ENCODE peak calls at places on chromosome 16, in ten cellular contexts. E is heart right ventricle; F is psoas muscle; Y is lower lobe of right lung; S is heart left ventricle; P is HCT116; J is left lung; C is pancreas; M is CD8-positive, alpha-beta T cell; I is aorta. R is an unnamed sample. For H3K36me3, the result is how much of the 10 kb centered on the place peaks cover.

GRCh38 chr16:84124529-84125073 is 7.9 kb upstream of the MBTPS1 start:
- ATAC-seq in S (no peak), E (no peak), Y (no peak), I (no peak), F (no peak), C (no peak), P (no peak), J (no peak), M (no peak), R (no peak)

GRCh38 chr16:87581867-87582220 is 20.5 kb upstream of the JPH3 start:
- ATAC-seq in F (peak), I (peak), Y (peak), S (peak), M (no peak), E (peak), P (peak), J (peak), C (peak), R (peak)

GRCh38 chr16:15658149-15658548 is 8.1 kb downstream of the NDE1 start:
- ATAC-seq in M (no peak), Y (peak), F (no peak), P (peak), S (no peak), J (no peak), I (no peak), C (no peak), E (no peak), R (no peak)

GRCh38 chr16:52742608-52743007 is 195.7 kb upstream of the TOX3 start:
- ATAC-seq in F (no peak), C (no peak), P (no peak), Y (no peak), E (no peak), M (no peak), J (no peak), I (no peak), S (no peak), R (no peak)

GRCh38 chr16:86571197-86571915 is 4.7 kb downstream of the FOXC2 start:
- ATAC-seq in S (no peak), J (no peak), P (no peak), M (no peak), F (no peak), Y (no peak), E (no peak), I (no peak), C (no peak), R (no peak)

GRCh38 chr16:15653227-15653626 is 3.2 kb downstream of the NDE1 start:
- ATAC-seq in J (no peak), P (no peak), S (peak), C (no peak), E (no peak), Y (no peak), I (no peak), F (no peak), M (no peak), R (peak)

GRCh38 chr16:48013476-48013875 is 142.3 kb downstream of the ABCC12 start:
- ATAC-seq in C (no peak), Y (no peak), J (no peak), M (no peak), E (no peak), F (no peak), P (no peak), I (no peak), S (peak), R (no peak)

GRCh38 chr16:28283798-28284577 is 8.3 kb upstream of the SBK1 start:
- ATAC-seq in I (no peak), S (no peak), P (peak), Y (no peak), M (no peak), F (peak), C (no peak), E (no peak), J (no peak), R (no peak)

GRCh38 chr16:46927273-46927672 is 43.1 kb downstream of the GPT2 start:
- ATAC-seq in S (peak), I (no peak), F (peak), J (no peak), Y (no peak), E (no peak), P (no peak), C (no peak), M (no peak), R (no peak)
- H3K36me3 ChIP-seq in S (under half), I (under half), F (under half), J (under half), Y (under half), E (under half), P (under half), C (under half), M (under half), R (half or more)

GRCh38 chr16:4362476-4363250 is 9.0 kb upstream of the VASN start:
- ATAC-seq in J (peak), P (no peak), M (no peak), Y (no peak), S (no peak), E (no peak), I (no peak), C (no peak), F (no peak), R (no peak)
- H3K36me3 ChIP-seq in J (under half), P (under half), M (half or more), Y (half or more), S (half or more), E (under half), I (under half), C (under half), F (under half), R (under half)

GRCh38 chr16:9123401-9123800 is 32.0 kb downstream of the HAPSTR1 start:
- ATAC-seq in F (no peak), J (no peak), S (no peak), Y (no peak), M (no peak), P (no peak), E (no peak), I (no peak), C (no peak), R (no peak)

GRCh38 chr16:9122969-9123368 is 31.5 kb downstream of the HAPSTR1 start:
- ATAC-seq in M (no peak), E (no peak), C (no peak), Y (no peak), J (no peak), F (no peak), P (no peak), S (no peak), I (no peak), R (no peak)

GRCh38 chr16:9124444-9124843 is 33.0 kb downstream of the HAPSTR1 start:
- ATAC-seq in M (no peak), I (no peak), J (no peak), Y (no peak), F (no peak), P (no peak), S (no peak), C (no peak), E (no peak), R (no peak)

GRCh38 chr16:9123871-9124270 is 32.4 kb downstream of the HAPSTR1 start:
- ATAC-seq in J (peak), S (peak), I (no peak), Y (peak), E (no peak), M (no peak), C (peak), F (peak), P (peak), R (peak)

DNA sequence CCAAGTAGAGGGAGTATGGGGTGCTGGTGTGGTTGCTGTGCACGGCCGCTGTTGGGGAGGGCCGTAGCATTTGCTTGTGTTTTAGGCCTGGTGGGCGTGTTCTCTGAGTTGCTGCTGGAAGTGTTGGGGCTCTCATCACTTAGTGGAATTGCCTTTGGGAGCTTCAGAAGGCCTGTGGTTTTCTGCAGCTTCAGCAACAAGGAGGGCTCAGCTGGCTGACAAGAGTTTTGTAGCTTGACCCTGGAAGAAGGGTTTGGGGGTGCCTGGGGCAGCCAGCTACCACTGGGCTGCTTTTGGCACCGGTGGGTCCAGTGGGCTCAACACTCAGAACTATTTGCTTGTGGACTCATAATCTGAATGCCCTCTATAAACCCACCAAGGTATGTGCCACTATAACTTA is 30.9 kb downstream of the HAPSTR1 start:
- ATAC-seq in J (no peak), E (no peak), F (no peak), M (no peak), P (no peak), C (no peak), S (no peak), Y (no peak), I (no peak), R (no peak)
- H3K36me3 ChIP-seq in J (under half), E (under half), F (under half), M (under half), P (under half), C (under half), S (under half), Y (half or more), I (under half), R (under half)

DNA sequence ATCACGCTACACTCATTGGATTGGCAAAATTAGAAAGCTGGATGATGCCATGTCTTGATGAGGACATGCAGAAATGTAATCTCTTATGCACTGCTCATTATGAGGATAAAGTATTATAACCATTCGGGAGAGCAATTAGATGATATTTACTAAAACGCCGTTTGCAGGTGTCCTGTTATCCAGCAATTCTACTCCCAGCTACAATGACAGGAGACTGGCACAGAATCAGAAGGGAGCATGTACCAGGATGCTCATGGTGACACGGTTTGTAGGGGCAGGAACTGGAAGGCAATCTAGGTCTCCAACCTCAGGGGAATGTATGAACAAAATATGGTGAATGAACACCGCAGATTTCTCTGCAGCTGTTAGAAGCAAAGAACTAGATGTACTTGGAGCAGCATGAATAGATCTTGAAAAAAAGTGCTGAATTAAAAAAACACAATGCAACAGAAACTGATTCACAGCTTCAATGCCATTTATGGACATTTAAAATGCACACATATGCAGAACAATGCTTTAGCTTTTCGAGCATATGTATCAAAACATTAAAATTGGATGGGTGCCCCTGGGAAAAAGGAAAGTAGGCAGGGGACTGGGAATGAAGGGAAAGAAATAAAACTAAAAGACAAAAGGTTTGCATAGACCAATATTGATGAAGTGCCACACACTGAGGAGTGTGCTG is 5.2 kb downstream of the KCTD13 start:
- ATAC-seq in J (no peak), S (no peak), I (no peak), Y (no peak), E (no peak), P (no peak), M (no peak), C (no peak), F (no peak), R (no peak)
- H3K36me3 ChIP-seq in J (under half), S (half or more), I (under half), Y (half or more), E (under half), P (under half), M (under half), C (under half), F (under half), R (under half)

GRCh38 chr16:89132194-89133005 is 38.7 kb downstream of the ACSF3 start:
- ATAC-seq in P (peak), E (no peak), Y (peak), M (no peak), J (no peak), F (no peak), I (no peak), C (no peak), S (peak), R (no peak)
- H3K36me3 ChIP-seq in P (under half), E (under half), Y (under half), M (under half), J (under half), F (under half), I (under half), C (under half), S (half or more), R (under half)

GRCh38 chr16:23534868-23535860 is 22.0 kb downstream of the EARS2 start:
- ATAC-seq in F (peak), Y (peak), I (no peak), E (no peak), P (no peak), J (no peak), S (no peak), C (no peak), M (no peak), R (no peak)
- H3K36me3 ChIP-seq in F (under half), Y (half or more), I (under half), E (under half), P (under half), J (under half), S (half or more), C (under half), M (under half), R (half or more)

DNA sequence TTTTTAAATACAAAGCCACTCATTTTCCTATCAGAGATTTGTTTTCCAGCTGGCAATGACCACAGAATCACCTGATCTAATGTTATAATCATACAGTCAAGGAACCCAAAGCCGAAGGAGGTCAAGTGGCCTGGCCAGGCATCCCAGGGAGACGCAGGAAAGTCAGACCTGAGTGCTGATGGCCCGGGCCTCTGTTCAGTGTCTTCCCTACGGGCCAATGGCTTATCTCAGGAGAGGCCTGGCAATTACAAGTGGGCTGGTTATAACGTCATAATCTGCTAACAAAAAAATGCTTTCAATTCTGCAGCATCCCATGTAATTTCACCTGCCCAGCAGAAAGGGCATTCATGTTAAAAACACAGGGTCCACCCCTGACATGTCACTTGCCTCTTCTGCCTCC is 43.5 kb downstream of the ARHGAP17 start:
- ATAC-seq in F (no peak), E (peak), J (no peak), P (no peak), I (no peak), S (peak), M (no peak), Y (no peak), C (no peak), R (no peak)
- H3K36me3 ChIP-seq in F (under half), E (under half), J (under half), P (under half), I (under half), S (half or more), M (under half), Y (half or more), C (under half), R (under half)

GRCh38 chr16:89738072-89738377 is 16.7 kb downstream of the ZNF276 start:
- ATAC-seq in I (no peak), C (no peak), F (no peak), P (peak), E (no peak), S (no peak), M (no peak), Y (no peak), J (peak), R (no peak)
- H3K36me3 ChIP-seq in I (under half), C (under half), F (under half), P (half or more), E (half or more), S (half or more), M (half or more), Y (half or more), J (under half), R (half or more)

DNA sequence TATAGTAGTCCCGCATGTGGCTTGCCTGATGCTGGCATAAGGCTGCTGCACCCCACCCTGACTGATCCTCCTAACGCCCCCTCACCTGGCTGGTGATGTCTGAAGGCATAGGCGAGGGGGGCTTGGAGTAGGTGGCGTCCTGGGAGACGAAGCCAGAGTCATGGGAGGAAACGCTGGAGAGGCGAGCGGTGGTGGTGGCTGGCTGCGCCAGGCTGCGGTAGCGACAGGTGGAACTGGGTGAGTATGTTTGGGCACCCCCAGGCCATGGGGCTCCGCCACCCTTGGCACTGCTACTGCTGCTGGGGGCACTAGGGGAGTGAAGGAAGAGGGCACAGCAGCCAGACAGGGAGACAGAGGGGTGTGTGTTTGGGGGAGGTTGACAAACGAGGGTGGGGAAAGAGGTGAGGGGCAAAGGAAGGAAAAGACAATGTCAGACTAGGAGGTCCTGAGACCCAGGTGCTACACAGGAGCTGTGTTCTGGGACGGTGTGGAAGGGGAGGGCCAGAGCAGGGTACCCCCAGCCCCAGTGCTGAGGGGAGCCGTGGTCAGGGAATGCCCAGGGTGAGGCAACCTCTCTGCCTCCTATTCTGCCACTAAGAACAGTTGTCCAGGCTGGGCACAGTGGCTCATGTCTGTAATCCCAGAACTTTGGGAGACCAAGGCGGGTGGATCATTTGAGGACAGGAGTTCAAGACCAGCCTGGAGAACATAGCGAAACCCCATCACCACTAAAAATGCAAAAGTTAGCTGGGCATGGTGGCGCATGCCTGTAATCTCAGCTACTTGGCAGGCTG is 11.4 kb downstream of the MTSS2 start:
- ATAC-seq in I (no peak), M (no peak), C (no peak), E (no peak), S (no peak), F (no peak), J (no peak), P (no peak), Y (no peak), R (no peak)
- H3K36me3 ChIP-seq in I (under half), M (under half), C (under half), E (under half), S (half or more), F (under half), J (under half), P (under half), Y (half or more), R (under half)

R was measured in gastroesophageal sphincter.